ENCODE peak calls at places on chromosomes 3 and 15, in four cellular contexts. A is pancreas, D is A549, I is thoracic aorta. N is an unnamed sample.

GRCh38 chr15:40873625-40874561 is at the start of gene RHOV:
- DNase-seq in A (peak; percentile 90), D (peak; percentile 83), I (no peak), N (no peak)

GRCh38 chr15:80679167-80679804 is 15.8 kb upstream of the ABHD17C start:
- DNase-seq in A (no peak), I (no peak), D (no peak), N (no peak)

GRCh38 chr3:139654637-139655365 is 23.0 kb downstream of the NMNAT3 start:
- DNase-seq in A (no peak), D (no peak), I (no peak), N (no peak)

GRCh38 chr3:59812188-59812587 is 762.4 kb upstream of the CFAP20DC start:
- DNase-seq in D (no peak), I (no peak), A (no peak), N (no peak)

GRCh38 chr3:60319179-60319858 is 931.9 kb downstream of the FHIT start:
- DNase-seq in D (no peak), I (no peak), A (no peak), N (no peak)

GRCh38 chr15:96392380-96393208 is 62.1 kb downstream of the NR2F2 start:
- DNase-seq in I (no peak), A (no peak), D (no peak), N (no peak)

GRCh38 chr3:53083496-53083895 is 37.6 kb upstream of the SFMBT1 start:
- DNase-seq in D (no peak), I (no peak), A (peak; percentile 55), N (peak; percentile 69)

GRCh38 chr15:51883436-51883835 is 54.0 kb downstream of the TMOD3 start:
- DNase-seq in D (no peak), I (no peak), A (no peak), N (no peak)

GRCh38 chr3:54046677-54047214 is 75.6 kb upstream of the CACNA2D3 start:
- DNase-seq in D (peak; percentile 46), I (no peak), A (no peak), N (peak; percentile 6)

GRCh38 chr3:32780735-32781210 is 37.0 kb upstream of the TRIM71 start:
- DNase-seq in A (peak; percentile 69), D (peak; percentile 65), I (no peak), N (no peak)

GRCh38 chr3:30607032-30607833 is 832 bp downstream of the TGFBR2 start:
- DNase-seq in A (peak; percentile 82), D (peak; percentile 60), I (no peak), N (no peak)

GRCh38 chr3:139418144-139418543 is 28.7 kb upstream of the COPB2 start:
- DNase-seq in D (no peak), I (no peak), A (no peak), N (no peak)

GRCh38 chr15:39837454-39837853 is 54.8 kb upstream of the FSIP1 start:
- DNase-seq in A (no peak), I (no peak), D (no peak), N (no peak)

GRCh38 chr3:10935846-10936631 is 56.5 kb upstream of the SLC6A1 start:
- DNase-seq in I (no peak), A (peak; percentile 18), D (no peak), N (no peak)

GRCh38 chr3:75180945-75181298 is 483.2 kb upstream of the FRG2C start:
- DNase-seq in A (no peak), D (no peak), I (no peak), N (no peak)

GRCh38 chr3:38582941-38583645 is 66.4 kb downstream of the SCN5A start:
- DNase-seq in D (no peak), A (no peak), I (no peak), N (no peak)

GRCh38 chr3:65052101-65052500 is 364.3 kb upstream of the ADAMTS9 start:
- DNase-seq in D (no peak), I (no peak), A (no peak), N (no peak)

GRCh38 chr3:13375464-13375863 is 44.7 kb downstream of the NUP210 start:
- DNase-seq in A (no peak), D (no peak), I (no peak), N (no peak)

GRCh38 chr15:39942101-39942752 is 8.3 kb downstream of the EIF2AK4 start:
- DNase-seq in D (no peak), A (no peak), I (no peak), N (no peak)

GRCh38 chr15:97009036-97009555 is 678.6 kb downstream of the NR2F2 start:
- DNase-seq in D (no peak), I (no peak), A (no peak), N (no peak)

GRCh38 chr3:58009026-58009748 is 965 bp downstream of the FLNB start:
- DNase-seq in I (no peak), A (peak; percentile 71), D (no peak), N (no peak)

GRCh38 chr3:133393204-133393603 is 6.7 kb upstream of the BFSP2 start:
- DNase-seq in I (no peak), D (no peak), A (no peak), N (no peak)

GRCh38 chr15:40964006-40964405 is 10.7 kb downstream of the CHAC1 start:
- DNase-seq in A (no peak), I (no peak), D (no peak), N (no peak)

GRCh38 chr15:49895337-49896223 is 223.5 kb downstream of the ATP8B4 start:
- DNase-seq in A (no peak), I (no peak), D (no peak), N (no peak)

GRCh38 chr15:68666120-68666811 is 87.5 kb downstream of the CORO2B start:
- DNase-seq in A (no peak), D (no peak), I (no peak), N (no peak)

GRCh38 chr15:73683624-73684536 is at the start of gene CD276:
- DNase-seq in I (peak; percentile 41), D (peak; percentile 47), A (peak; percentile 87), N (no peak)

GRCh38 chr15:40930430-40931299 is 1.5 kb downstream of the DLL4 start:
- DNase-seq in I (no peak), D (peak; percentile 50), A (peak; percentile 79), N (no peak)

GRCh38 chr15:96123630-96124187 is 206.8 kb upstream of the NR2F2 start:
- DNase-seq in D (no peak), A (no peak), I (no peak), N (no peak)

GRCh38 chr3:165192610-165193192 is 3.5 kb downstream of the SLITRK3 start:
- DNase-seq in I (no peak), A (no peak), D (no peak), N (no peak)

GRCh38 chr3:12060139-12060831 is 56.1 kb downstream of the SYN2 start:
- DNase-seq in D (no peak), A (no peak), I (no peak), N (no peak)

GRCh38 chr3:177731644-177732268 is 534.5 kb upstream of the TBL1XR1 start:
- DNase-seq in D (no peak), A (no peak), I (no peak), N (peak; percentile 52)

GRCh38 chr15:75723847-75724660 is 11.4 kb upstream of the CSPG4 start:
- DNase-seq in I (peak; percentile 93), A (peak; percentile 80), D (peak; percentile 86), N (peak; percentile 87)

GRCh38 chr3:141393151-141394076 is 25.1 kb downstream of the ZBTB38 start:
- DNase-seq in D (peak; percentile 45), I (no peak), A (no peak), N (no peak)

GRCh38 chr15:76866716-76867321 is 38.3 kb downstream of the SCAPER start:
- DNase-seq in D (peak; percentile 52), A (no peak), I (no peak), N (peak; percentile 19)

GRCh38 chr15:90603893-90604292 is 74.2 kb downstream of the CRTC3 start:
- DNase-seq in D (peak; percentile 47), A (peak; percentile 63), I (no peak), N (no peak)

GRCh38 chr15:80925597-80926059 is 64.0 kb downstream of the MESD start:
- DNase-seq in I (no peak), D (no peak), A (no peak), N (no peak)

GRCh38 chr15:101170568-101171350 is 81.1 kb downstream of the CHSY1 start:
- DNase-seq in I (peak; percentile 68), A (no peak), D (no peak), N (no peak)

GRCh38 chr15:55827204-55827603 is 84.3 kb upstream of the PRTG start:
- DNase-seq in D (no peak), I (no peak), A (no peak), N (no peak)
- TF ChIP-seq CTCF in D (no peak), I (no peak), A (no peak), N (no peak)

DNA sequence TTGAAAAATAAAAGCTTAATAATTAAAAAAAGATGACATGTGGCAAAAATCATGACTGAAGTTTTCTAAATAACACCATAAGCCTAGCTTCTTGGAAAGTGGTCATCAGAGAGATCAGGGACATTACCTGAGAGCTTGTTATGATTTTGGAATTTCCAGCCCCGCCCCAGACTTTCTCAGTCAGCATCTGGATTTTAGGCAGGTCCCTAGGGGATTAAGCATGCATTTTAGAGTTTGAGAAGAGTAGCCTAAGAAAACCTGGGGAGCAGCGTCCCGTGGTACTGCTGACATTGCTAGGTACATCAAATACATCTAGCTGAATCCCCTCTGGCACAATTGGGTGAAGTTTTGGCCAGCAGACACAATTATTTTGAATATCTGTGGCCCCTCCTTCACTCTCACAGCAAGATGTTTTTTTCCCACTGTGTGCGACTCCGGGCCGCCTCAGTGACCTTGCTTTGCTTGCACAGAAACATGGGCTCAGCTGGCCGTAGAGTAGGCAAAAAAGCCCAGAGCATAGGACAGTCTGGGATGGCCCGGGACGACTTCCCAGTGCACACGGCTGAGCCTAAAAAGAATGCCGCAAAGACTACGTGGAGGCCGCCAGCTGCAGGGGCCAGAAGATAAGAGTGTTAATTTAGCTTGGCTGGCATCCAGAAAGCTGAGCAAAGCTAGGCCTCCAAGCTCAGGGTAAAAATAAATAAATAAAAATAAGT is 58.6 kb upstream of the MEF2A start:
- DNase-seq in I (no peak), D (no peak), A (peak; percentile 56), N (peak; percentile 14)
- H3K4me3 ChIP-seq in I (peak overlapping the region; percentile 56), D (no peak overlapping the region), A (no peak overlapping the region), N (no peak overlapping the region)

GRCh38 chr15:48584090-48584831 is 61.2 kb downstream of the FBN1 start:
- DNase-seq in D (no peak), A (no peak), I (no peak), N (no peak)
- TF ChIP-seq CTCF in D (no peak), A (no peak), I (no peak), N (no peak)

GRCh38 chr3:41961750-41962679 is at the start of gene ULK4:
- DNase-seq in D (peak; percentile 99), I (peak; percentile 91), A (peak; percentile 90), N (peak; percentile 99)
- H3K4me3 ChIP-seq in D (peak within 1 kb of the TSS; percentile 82), I (peak within 1 kb of the TSS; percentile 87), A (peak within 1 kb of the TSS; percentile 81), N (peak within 1 kb of the TSS; percentile 69)

GRCh38 chr3:84772841-84773240 is 185.9 kb upstream of the CADM2 start:
- DNase-seq in D (no peak), A (no peak), I (no peak), N (no peak)
- TF ChIP-seq CTCF in D (no peak), A (no peak), I (no peak), N (no peak)

N was measured in HFF-Myc.